ENCODE peak calls at places on chromosomes 4 and X, in five cellular contexts. C is ovary, Y is upper lobe of left lung, K is H1, U is esophagus muscularis mucosa. V is an unnamed sample. For H3K4me1, the result is how much of the 10 kb centered on the place peaks cover.

GRCh38 chr4:19130836-19131235 is 1109.3 kb upstream of the LCORL start:
- DNase-seq in U (no peak), Y (no peak), K (no peak), C (no peak), V (no peak)

GRCh38 chr4:182642831-182643230 is 274.4 kb downstream of the DCTD start:
- DNase-seq in C (no peak), Y (no peak), K (no peak), U (no peak), V (no peak)

GRCh38 chr4:75745192-75745591 is 20.8 kb downstream of the USO1 start:
- DNase-seq in U (no peak), K (no peak), C (no peak), Y (no peak), V (no peak)

GRCh38 chrX:53239474-53239873 is 14.5 kb upstream of the KDM5C start:
- DNase-seq in C (no peak), K (no peak), Y (no peak), U (no peak), V (no peak)

GRCh38 chrX:128504496-128504895 is 452.3 kb upstream of the ACTRT1 start:
- DNase-seq in Y (no peak), C (no peak), K (no peak), U (no peak), V (no peak)

GRCh38 chr4:1211371-1211770 is 37.6 kb downstream of the CTBP1 start:
- DNase-seq in K (no peak), Y (no peak), U (no peak), C (peak), V (no peak)

GRCh38 chr4:139297001-139297410 is 4.3 kb upstream of the NAA15 start:
- DNase-seq in K (no peak), U (no peak), C (no peak), Y (no peak), V (no peak)

GRCh38 chr4:147826288-147826646 is 94.4 kb downstream of the ARHGAP10 start:
- DNase-seq in Y (no peak), U (no peak), C (no peak), K (no peak), V (no peak)

GRCh38 chr4:8747896-8748575 is 123.6 kb downstream of the HMX1 start:
- DNase-seq in Y (no peak), C (peak), K (no peak), U (no peak), V (peak)

GRCh38 chr4:185728886-185729285 is 83.1 kb downstream of the SORBS2 start:
- DNase-seq in U (peak), K (no peak), Y (no peak), C (no peak), V (no peak)

GRCh38 chr4:184234155-184234554 is 16.5 kb upstream of the ENPP6 start:
- DNase-seq in C (no peak), Y (no peak), U (peak), K (no peak), V (no peak)

GRCh38 chr4:165737309-165737972 is 135.6 kb upstream of the TLL1 start:
- DNase-seq in C (no peak), K (no peak), Y (no peak), U (no peak), V (no peak)

GRCh38 chrX:11908371-11908770 is 150.3 kb downstream of the MSL3 start:
- DNase-seq in U (no peak), Y (no peak), K (no peak), C (no peak), V (no peak)

GRCh38 chr4:1667273-1667672 is 16.8 kb downstream of the FAM53A start:
- DNase-seq in U (no peak), Y (no peak), C (no peak), K (no peak), V (no peak)

GRCh38 chr4:106704253-106704870 is 331.8 kb downstream of the DKK2 start:
- DNase-seq in C (no peak), U (no peak), K (no peak), Y (no peak), V (no peak)

GRCh38 chr4:101981756-101982155 is 191.2 kb downstream of the BANK1 start:
- DNase-seq in C (no peak), Y (peak), K (no peak), U (no peak), V (no peak)

GRCh38 chrX:8272846-8273245 is 101.8 kb upstream of the VCX2 start:
- DNase-seq in K (no peak), Y (no peak), U (no peak), C (no peak), V (no peak)

GRCh38 chrX:129795584-129795983 is 15.8 kb downstream of the SASH3 start:
- DNase-seq in C (no peak), U (no peak), K (no peak), Y (no peak), V (no peak)

GRCh38 chr4:54233128-54233696 is 4.1 kb downstream of the PDGFRA start:
- DNase-seq in U (no peak), K (no peak), Y (peak), C (peak), V (peak)
- TF ChIP-seq EP300 in U (no peak), K (no peak), Y (no peak), C (no peak), V (no peak)

GRCh38 chrX:151082077-151082948 is 94.1 kb upstream of the GPR50 start:
- DNase-seq in U (no peak), C (peak), Y (peak), K (peak), V (peak)
- H3K4me3 ChIP-seq in U (peak), C (no peak), Y (no peak), K (peak), V (peak)

GRCh38 chr4:87118826-87119225 is 101.6 kb downstream of the KLHL8 start:
- DNase-seq in K (no peak), Y (no peak), U (no peak), C (no peak), V (no peak)
- H3K4me1 ChIP-seq in K (under half), Y (half or more), U (half or more), C (under half), V (under half)

DNA sequence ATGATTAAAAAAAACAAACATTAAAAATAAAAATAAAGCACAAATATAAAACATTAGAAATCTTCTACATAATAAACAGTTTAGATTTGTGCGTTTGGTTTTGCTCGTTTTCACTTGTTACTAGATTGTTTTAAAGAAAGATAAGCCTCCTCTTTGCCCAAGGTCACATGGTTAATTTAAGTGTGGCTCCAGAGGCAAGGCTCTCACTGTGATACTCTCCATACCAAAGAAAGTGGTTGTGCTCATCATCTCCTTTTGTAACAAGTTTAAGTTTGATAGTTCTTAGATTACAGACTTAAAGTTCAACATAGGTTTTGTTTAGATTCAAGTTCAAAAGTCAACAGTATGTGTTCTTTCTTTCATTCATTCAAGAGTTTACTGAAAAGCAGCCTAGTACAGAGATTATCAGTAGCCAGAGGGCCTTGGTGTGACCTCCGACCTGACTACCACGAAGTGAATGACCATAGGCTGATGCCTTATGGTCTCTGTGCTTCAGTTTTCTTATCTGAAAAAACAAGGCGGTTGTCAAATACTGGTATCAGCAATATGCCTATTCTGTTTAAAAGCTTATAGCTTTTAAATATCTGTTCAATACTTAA is 133.2 kb downstream of the ZAR1 start:
- DNase-seq in K (no peak), Y (no peak), U (no peak), C (no peak), V (no peak)
- TF ChIP-seq EP300 in K (no peak), Y (no peak), U (no peak), C (no peak), V (no peak)

GRCh38 chrX:33207056-33207455 is 4.3 kb downstream of the DMD start:
- DNase-seq in U (no peak), C (no peak), K (no peak), Y (no peak), V (no peak)

GRCh38 chrX:33205321-33205720 is 6.0 kb downstream of the DMD start:
- DNase-seq in K (no peak), C (no peak), U (no peak), Y (no peak), V (no peak)

GRCh38 chrX:33204889-33205288 is 6.5 kb downstream of the DMD start:
- DNase-seq in K (no peak), Y (no peak), U (no peak), C (no peak), V (no peak)

GRCh38 chrX:33211356-33212254 is at the start of gene DMD:
- DNase-seq in K (no peak), C (peak), Y (peak), U (peak), V (no peak)

GRCh38 chrX:33210156-33210555 is 1.2 kb downstream of the DMD start:
- DNase-seq in K (no peak), Y (no peak), U (no peak), C (no peak), V (no peak)
- H3K4me3 ChIP-seq in K (no peak), Y (no peak), U (peak), C (peak), V (peak)